ENCODE peak calls at places on chromosomes 11 and 22, in seven cellular contexts. J is prostate gland, D is gastrocnemius medialis, V is esophagus squamous epithelium, Z is tibial nerve, X is spleen, S is body of pancreas. L is an unnamed sample.

GRCh38 chr22:47918936-47919505 is 1156.6 kb downstream of the TBC1D22A start:
- DNase-seq in Z (no peak), J (no peak), V (no peak), X (no peak), D (no peak), S (no peak), L (no peak)

GRCh38 chr11:128470081-128470480 is 117.3 kb downstream of the ETS1 start:
- DNase-seq in J (no peak), V (no peak), Z (no peak), S (no peak), D (no peak), X (no peak), L (no peak)

GRCh38 chr11:57597971-57598830 is 716 bp downstream of the SERPING1 start:
- DNase-seq in J (peak; percentile 59), D (peak; percentile 67), S (peak; percentile 62), V (no peak), Z (peak; percentile 74), X (peak; percentile 79), L (peak; percentile 74)

GRCh38 chr11:43582024-43582836 is 98.3 kb upstream of the HSD17B12 start:
- DNase-seq in Z (no peak), S (no peak), X (no peak), V (no peak), D (no peak), J (no peak), L (no peak)

GRCh38 chr22:39349967-39350802 is at the start of gene SYNGR1:
- DNase-seq in J (no peak), Z (no peak), D (no peak), X (peak; percentile 78), S (peak; percentile 46), V (no peak), L (no peak)

GRCh38 chr22:42760806-42761565 is 40.3 kb upstream of the A4GALT start:
- DNase-seq in J (no peak), V (no peak), S (no peak), Z (no peak), X (no peak), D (no peak), L (no peak)

GRCh38 chr22:42509548-42509947 is 10.0 kb downstream of the RRP7A start:
- DNase-seq in Z (no peak), X (no peak), V (no peak), D (no peak), S (no peak), J (no peak), L (no peak)

GRCh38 chr11:4531666-4532065 is 13.3 kb upstream of the OR52M1 start:
- DNase-seq in D (no peak), S (no peak), V (no peak), Z (no peak), X (no peak), J (no peak), L (no peak)

DNA sequence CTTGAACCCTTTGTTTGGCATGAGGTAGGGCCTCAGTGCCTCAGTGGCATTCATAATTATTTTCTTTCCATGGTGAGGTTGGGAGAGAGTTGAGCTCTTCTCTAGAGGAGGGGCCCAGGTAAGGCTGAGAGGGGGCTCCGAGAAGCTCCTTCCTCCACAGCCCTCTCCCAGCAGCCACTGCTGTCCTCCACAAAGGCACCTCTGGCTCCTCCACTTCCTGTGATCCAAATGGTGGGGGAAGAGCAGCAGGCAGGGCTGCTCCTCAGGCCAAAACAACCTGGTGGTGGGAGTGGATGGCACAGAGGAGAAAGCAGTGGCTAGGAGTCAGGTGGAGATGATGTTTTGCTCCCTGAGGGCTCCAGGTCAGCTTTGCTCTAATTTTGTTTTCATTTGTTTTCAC is 13.3 kb downstream of the ROBO4 start:
- DNase-seq in V (no peak), S (no peak), D (no peak), Z (no peak), X (no peak), J (no peak), L (no peak)
- TF ChIP-seq POLR2A in V (no peak), S (no peak), D (no peak), Z (no peak), X (no peak), J (no peak), L (no peak)

GRCh38 chr11:14261094-14261493 is 97.9 kb downstream of the RRAS2 start:
- DNase-seq in Z (no peak), J (no peak), S (no peak), V (no peak), D (no peak), X (no peak), L (no peak)

GRCh38 chr11:14259186-14259784 is 99.7 kb downstream of the RRAS2 start:
- DNase-seq in X (no peak), J (no peak), D (no peak), S (no peak), Z (no peak), V (no peak), L (no peak)

GRCh38 chr11:14259870-14260269 is 99.1 kb downstream of the RRAS2 start:
- DNase-seq in D (no peak), V (no peak), S (no peak), J (no peak), Z (no peak), X (no peak), L (no peak)

GRCh38 chr11:14254533-14255530 is 104.2 kb downstream of the RRAS2 start:
- DNase-seq in Z (no peak), X (peak; percentile 52), S (no peak), D (no peak), V (no peak), J (no peak), L (no peak)

GRCh38 chr11:14258177-14258935 is 100.6 kb downstream of the RRAS2 start:
- DNase-seq in J (no peak), V (no peak), Z (no peak), X (no peak), D (no peak), S (no peak), L (peak; percentile 26)
- TF ChIP-seq POLR2A in J (no peak), V (no peak), Z (no peak), X (no peak), D (no peak), S (no peak), L (no peak)

DNA sequence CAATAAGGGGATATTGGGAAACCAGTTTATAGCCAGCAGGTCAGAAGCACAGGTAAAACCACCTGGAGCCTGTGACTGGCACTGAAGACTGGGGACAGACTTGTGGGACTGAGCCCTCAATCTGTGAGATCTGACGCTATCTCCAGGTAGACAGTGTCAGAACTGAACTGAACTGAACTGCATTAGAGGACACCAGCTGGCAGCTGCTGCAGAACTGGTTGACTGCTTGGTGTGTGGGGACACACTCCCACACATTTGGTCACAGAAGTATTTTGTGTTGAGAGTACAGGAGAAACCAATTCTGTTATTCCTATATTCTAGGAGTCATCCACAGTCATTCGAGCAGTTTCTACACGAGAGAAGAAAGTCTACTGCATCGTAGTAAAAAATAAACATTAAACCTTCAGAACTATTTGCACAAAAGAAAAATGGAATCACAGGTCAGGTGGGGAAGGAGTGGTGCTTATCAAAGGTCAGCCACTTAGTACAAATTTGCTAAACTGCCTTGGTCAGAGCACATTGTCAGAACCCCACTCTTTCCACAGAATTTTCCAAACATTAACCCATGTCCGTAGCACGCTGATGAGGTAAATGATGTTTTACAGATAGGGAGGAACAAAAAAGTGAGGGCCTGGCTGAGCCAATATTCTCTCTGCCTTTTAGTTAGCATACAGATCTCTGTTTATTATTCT is 77.2 kb downstream of the SIK3 start:
- DNase-seq in X (no peak), S (peak; percentile 21), D (no peak), Z (no peak), V (no peak), J (no peak), L (no peak)
- TF ChIP-seq POLR2A in X (no peak), S (no peak), D (no peak), Z (no peak), V (no peak), J (no peak), L (no peak)

GRCh38 chr11:28420099-28420498 is 311.9 kb downstream of the METTL15 start:
- DNase-seq in J (no peak), S (no peak), D (no peak), V (no peak), Z (no peak), X (no peak), L (no peak)
- TF ChIP-seq POLR2A in J (no peak), S (no peak), D (no peak), V (no peak), Z (no peak), X (no peak), L (no peak)

GRCh38 chr22:49956914-49957825 is 3.4 kb upstream of the PIM3 start:
- DNase-seq in J (no peak), X (peak; percentile 75), Z (no peak), S (no peak), D (peak; percentile 12), V (no peak), L (no peak)
- TF ChIP-seq POLR2A in J (no peak), X (no peak), Z (no peak), S (no peak), D (no peak), V (no peak), L (no peak)

DNA sequence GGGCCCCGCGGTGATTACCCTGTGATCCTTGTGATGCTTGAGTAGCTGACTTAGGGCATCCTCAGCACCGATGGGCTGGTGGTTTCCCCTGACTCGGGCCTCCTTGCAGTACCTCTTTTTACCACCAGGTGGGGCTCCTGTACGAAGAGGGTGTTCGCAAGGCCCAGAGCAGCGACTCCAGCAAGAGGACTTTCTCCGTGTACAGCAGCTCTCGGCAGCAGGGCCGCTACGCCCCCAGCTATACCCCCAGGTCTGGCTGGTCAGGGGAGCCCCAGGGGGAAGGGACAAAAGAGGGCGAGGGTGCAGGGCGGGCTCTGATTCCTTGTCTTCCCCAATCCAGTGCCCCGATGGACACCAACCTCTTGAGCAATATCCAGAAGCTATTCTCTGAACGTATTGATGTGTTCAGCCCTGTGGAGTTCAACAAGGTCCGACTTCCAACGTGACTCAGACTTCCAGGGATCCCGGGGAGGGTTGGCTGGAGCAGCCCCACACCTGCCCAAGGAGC is 1.3 kb upstream of the TM7SF2 start:
- DNase-seq in V (peak; percentile 61), Z (peak; percentile 83), X (peak; percentile 95), D (peak; percentile 81), S (peak; percentile 90), J (peak; percentile 86), L (peak; percentile 98)
- TF ChIP-seq POLR2A in V (no peak), Z (no peak), X (no peak), D (no peak), S (no peak), J (no peak), L (no peak)

GRCh38 chr22:23751441-23751996 is 607 bp upstream of the ZNF70 start:
- DNase-seq in D (peak; percentile 56), X (no peak), J (no peak), V (no peak), S (peak; percentile 53), Z (no peak), L (no peak)
- TF ChIP-seq POLR2A in D (no peak), X (no peak), J (no peak), V (no peak), S (no peak), Z (no peak), L (no peak)